ENCODE peak calls at places on chromosomes 12 and 14, in five cellular contexts. I is GM23338, V is mesothelial cell of epicardium, Q is HuH-7.5, D is NCI-H2107. P is an unnamed sample.

GRCh38 chr12:6735448-6736191 is 11.8 kb downstream of the COPS7A start:
- DNase-seq in Q (peak), V (peak), D (peak), I (peak), P (peak)

GRCh38 chr14:64388533-64389243 is 535 bp downstream of the MTHFD1 start:
- DNase-seq in Q (no peak), V (no peak), I (peak), D (no peak), P (peak)

GRCh38 chr14:43019826-43020225 is 1413.2 kb downstream of the LRFN5 start:
- DNase-seq in V (no peak), I (no peak), D (no peak), Q (no peak), P (no peak)

GRCh38 chr14:81042431-81042830 is 87.0 kb downstream of the TSHR start:
- DNase-seq in D (no peak), V (no peak), Q (no peak), I (no peak), P (no peak)

GRCh38 chr12:48973992-48974673 is 2.6 kb upstream of the WNT10B start:
- DNase-seq in V (peak), D (no peak), I (peak), Q (no peak), P (no peak)

GRCh38 chr12:27332407-27333310 is at the start of gene BMAL2:
- DNase-seq in D (no peak), Q (peak), V (peak), I (peak), P (peak)

GRCh38 chr14:60163741-60164140 is 1.5 kb downstream of the DHRS7 start:
- DNase-seq in Q (no peak), I (peak), D (no peak), V (no peak), P (no peak)

GRCh38 chr12:41552507-41553047 is 364.5 kb downstream of the PDZRN4 start:
- DNase-seq in V (no peak), Q (no peak), D (no peak), I (no peak), P (no peak)

GRCh38 chr12:118429703-118430383 is 53.5 kb downstream of the SUDS3 start:
- DNase-seq in Q (no peak), I (no peak), D (no peak), V (no peak), P (no peak)

GRCh38 chr12:85405781-85406522 is 125.9 kb downstream of the ALX1 start:
- DNase-seq in Q (no peak), D (no peak), I (no peak), V (no peak), P (no peak)

GRCh38 chr14:30673071-30673470 is 51.0 kb downstream of the SCFD1 start:
- DNase-seq in I (no peak), D (no peak), V (no peak), Q (no peak), P (no peak)

GRCh38 chr14:59306775-59307174 is 118.3 kb downstream of the DAAM1 start:
- DNase-seq in Q (no peak), I (no peak), V (no peak), D (no peak), P (no peak)

GRCh38 chr12:124938606-124939427 is 24.4 kb upstream of the UBC start:
- DNase-seq in V (peak), D (no peak), I (peak), Q (no peak), P (peak)

GRCh38 chr12:38465020-38465419 is 148.4 kb downstream of the ALG10B start:
- DNase-seq in Q (no peak), I (no peak), V (no peak), D (no peak), P (no peak)

GRCh38 chr12:20439634-20440033 is 71.3 kb downstream of the PDE3A start:
- DNase-seq in Q (no peak), V (no peak), I (no peak), D (no peak), P (no peak)

GRCh38 chr12:23771230-23771949 is 178.1 kb downstream of the SOX5 start:
- DNase-seq in Q (no peak), D (no peak), I (no peak), V (no peak), P (no peak)

GRCh38 chr12:106074706-106075392 is 63.9 kb downstream of the NUAK1 start:
- DNase-seq in D (no peak), I (no peak), V (peak), Q (no peak), P (no peak)

GRCh38 chr12:95541436-95541835 is 9.8 kb downstream of the USP44 start:
- DNase-seq in Q (no peak), I (no peak), D (no peak), V (no peak), P (no peak)

GRCh38 chr12:41772478-41772877 is 372.2 kb downstream of the GXYLT1 start:
- DNase-seq in V (no peak), D (no peak), Q (no peak), I (no peak), P (no peak)

GRCh38 chr12:111580737-111581136 is 18.4 kb downstream of the ATXN2 start:
- DNase-seq in D (no peak), V (no peak), Q (no peak), I (no peak), P (no peak)

GRCh38 chr14:79831198-79831890 is 380.0 kb downstream of the DIO2 start:
- DNase-seq in V (no peak), Q (no peak), I (no peak), D (no peak), P (no peak)

GRCh38 chr12:288687-289086 is 26.1 kb upstream of the SLC6A13 start:
- DNase-seq in D (no peak), I (no peak), V (no peak), Q (no peak), P (no peak)

GRCh38 chr12:105071981-105072380 is 12.3 kb downstream of the ALDH1L2 start:
- DNase-seq in I (no peak), V (no peak), D (no peak), Q (no peak), P (no peak)

GRCh38 chr14:20601522-20601921 is 10.3 kb upstream of the RNASE12 start:
- DNase-seq in D (no peak), I (no peak), Q (no peak), V (no peak), P (no peak)

GRCh38 chr14:39015964-39016577 is 87.0 kb downstream of the SEC23A start:
- DNase-seq in Q (no peak), I (no peak), D (no peak), V (no peak), P (no peak)

GRCh38 chr14:56933446-56933845 is 123.2 kb upstream of the OTX2 start:
- DNase-seq in Q (no peak), V (no peak), D (no peak), I (no peak), P (no peak)

GRCh38 chr12:69459477-69459876 is 10.7 kb upstream of the FRS2 start:
- DNase-seq in Q (no peak), V (no peak), D (no peak), I (no peak), P (no peak)

GRCh38 chr12:128474916-128475315 is 207.9 kb downstream of the TMEM132C start:
- DNase-seq in Q (no peak), I (no peak), V (no peak), D (no peak), P (no peak)

GRCh38 chr14:70317969-70318634 is 41.4 kb downstream of the COX16 start:
- DNase-seq in I (peak), V (peak), D (peak), Q (peak), P (peak)

GRCh38 chr12:93111791-93112208 is 182.7 kb upstream of the EEA1 start:
- DNase-seq in I (no peak), Q (no peak), V (no peak), D (no peak), P (no peak)

GRCh38 chr14:56118611-56119181 is 485 bp downstream of the PELI2 start:
- DNase-seq in Q (no peak), V (no peak), I (peak), D (no peak), P (no peak)

GRCh38 chr14:78448483-78449094 is 278.4 kb downstream of the NRXN3 start:
- DNase-seq in D (peak), Q (peak), I (peak), V (peak), P (peak)

GRCh38 chr12:47991106-47991550 is 13.1 kb downstream of the COL2A1 start:
- DNase-seq in V (no peak), D (no peak), I (no peak), Q (no peak), P (no peak)

GRCh38 chr14:91365552-91365951 is 52.1 kb downstream of the CCDC88C start:
- DNase-seq in I (no peak), Q (no peak), V (no peak), D (no peak), P (no peak)